ENCODE peak calls at places on chromosome 3, in four cellular contexts. D is PC-9, A is HCT116, F is GM23248. Z is an unnamed sample.

GRCh38 chr3:73144828-73145227 is 83.4 kb downstream of the EBLN2 start:
- DNase-seq in D (no peak), A (no peak), F (no peak), Z (no peak)

GRCh38 chr3:113441051-113441770 is at the start of gene CFAP44:
- DNase-seq in D (no peak), A (no peak), F (peak), Z (no peak)

GRCh38 chr3:57787867-57788623 is 31.9 kb downstream of the SLMAP start:
- DNase-seq in D (no peak), A (no peak), F (no peak), Z (no peak)

GRCh38 chr3:41202834-41203345 is 3.6 kb downstream of the CTNNB1 start:
- DNase-seq in D (peak), A (no peak), F (peak), Z (no peak)

GRCh38 chr3:27500051-27500450 is 15.9 kb upstream of the SLC4A7 start:
- DNase-seq in D (peak), A (no peak), F (no peak), Z (no peak)

GRCh38 chr3:177452487-177452886 is 255.2 kb upstream of the TBL1XR1 start:
- DNase-seq in D (peak), A (no peak), F (peak), Z (no peak)

GRCh38 chr3:43413676-43414368 is 127.5 kb downstream of the SNRK start:
- DNase-seq in D (no peak), A (no peak), F (no peak), Z (no peak)

GRCh38 chr3:33119891-33120290 is 6.1 kb downstream of the CRTAP start:
- DNase-seq in D (no peak), A (no peak), F (no peak), Z (no peak)

GRCh38 chr3:42535981-42536784 is 33.7 kb downstream of the VIPR1 start:
- DNase-seq in D (no peak), A (no peak), F (peak), Z (no peak)

DNA sequence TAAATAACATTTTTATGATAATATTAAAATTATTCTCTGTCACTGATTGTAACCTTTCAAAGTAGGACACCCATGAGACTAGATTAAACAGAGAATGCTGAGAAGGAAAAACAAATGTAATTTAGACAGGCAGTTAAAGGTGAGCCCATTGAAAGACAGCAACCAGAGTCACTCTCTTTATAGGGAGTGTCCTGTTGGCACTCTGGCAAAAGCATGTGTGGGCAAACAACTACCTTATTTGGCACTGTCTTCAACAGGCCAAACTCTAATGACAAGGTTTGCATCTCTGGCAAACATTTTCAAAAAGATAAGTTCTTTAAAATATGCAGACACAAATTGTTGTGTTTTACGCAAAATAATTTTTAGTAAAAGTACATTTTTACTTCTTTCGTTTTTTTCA is 29.8 kb downstream of the NFKBIZ start:
- DNase-seq in D (no peak), A (no peak), F (no peak), Z (no peak)
- H2AFZ ChIP-seq in D (no peak), A (no peak), F (no peak), Z (no peak)

GRCh38 chr3:47163023-47163989 is 607 bp downstream of the SETD2 start:
- DNase-seq in D (no peak), A (no peak), F (peak), Z (no peak)

GRCh38 chr3:47159820-47160219 is 4.1 kb downstream of the SETD2 start:
- DNase-seq in D (no peak), A (no peak), F (no peak), Z (no peak)

GRCh38 chr3:47162695-47163022 is 1.3 kb downstream of the SETD2 start:
- DNase-seq in D (no peak), A (no peak), F (peak), Z (no peak)

GRCh38 chr3:47161983-47162694 is 1.8 kb downstream of the SETD2 start:
- DNase-seq in D (no peak), A (no peak), F (peak), Z (no peak)

DNA sequence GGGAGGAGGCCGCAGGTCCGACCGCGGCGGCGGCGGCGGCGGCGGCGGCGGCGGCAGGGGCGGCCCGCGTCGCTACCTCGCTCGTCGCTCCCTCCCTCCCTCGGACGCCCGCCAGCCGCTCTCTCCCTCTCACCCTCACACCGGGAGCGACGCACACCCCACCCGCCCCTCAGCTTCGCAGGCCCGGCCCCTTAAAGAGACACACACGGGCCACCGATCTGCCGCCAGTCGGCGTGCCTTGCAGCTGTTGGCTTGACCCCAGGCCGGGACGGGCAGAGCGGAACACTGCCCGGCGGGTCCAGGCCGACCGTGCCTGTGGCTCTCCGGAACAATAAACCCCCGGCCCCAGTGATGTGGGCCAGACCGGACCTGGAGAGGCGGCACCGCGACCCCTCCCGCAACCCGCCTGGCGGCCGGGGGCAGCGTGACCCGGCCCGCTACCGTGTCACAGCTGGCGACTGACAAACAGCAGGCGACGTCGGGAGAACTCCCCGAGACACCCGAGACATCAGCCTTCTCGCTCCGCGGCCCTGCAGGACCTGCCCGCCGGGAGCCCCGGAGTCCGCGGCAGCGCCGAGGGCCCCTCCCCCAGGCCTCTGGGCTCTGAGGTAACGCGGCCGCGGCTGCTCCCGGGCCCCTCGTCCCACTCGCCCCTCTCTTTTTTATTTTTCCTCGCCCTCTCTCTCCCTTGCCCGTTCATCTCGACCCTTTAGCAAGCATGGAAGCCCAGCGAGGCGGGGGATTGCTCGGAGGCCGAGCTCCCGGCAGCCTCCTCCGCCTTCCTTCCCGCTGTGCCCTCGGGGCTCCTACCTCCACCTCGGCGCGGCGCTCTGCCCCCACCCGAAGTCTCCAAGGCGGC is at the start of gene SETD2:
- DNase-seq in D (peak), A (peak), F (peak), Z (peak)
- H2AFZ ChIP-seq in D (peak), A (peak), F (peak), Z (peak)

DNA sequence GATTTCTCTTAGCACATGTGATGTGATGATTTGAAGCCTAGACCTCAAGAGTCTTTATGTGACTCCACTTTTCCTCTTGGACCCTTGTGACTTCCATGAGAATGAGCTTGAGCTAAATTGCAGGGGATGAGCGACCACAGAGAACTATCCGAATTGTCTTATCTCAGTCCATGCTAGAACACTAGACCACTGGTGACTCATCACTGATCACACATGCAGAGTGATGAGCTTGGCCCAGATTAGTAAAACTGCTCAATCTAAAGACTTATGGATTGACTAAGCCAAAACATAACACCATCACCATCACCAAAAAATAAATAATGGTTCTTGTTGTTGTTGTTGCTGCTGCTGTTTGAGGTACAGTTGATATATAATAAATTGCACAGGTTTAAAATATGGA is 114.1 kb upstream of the CFAP20DC start:
- DNase-seq in D (no peak), A (no peak), F (peak), Z (no peak)
- H2AFZ ChIP-seq in D (no peak), A (no peak), F (no peak), Z (no peak)

GRCh38 chr3:12270976-12271375 is 17.9 kb upstream of the PPARG start:
- DNase-seq in D (no peak), A (no peak), F (no peak), Z (no peak)

GRCh38 chr3:12279591-12280326 is 9.1 kb upstream of the PPARG start:
- DNase-seq in D (no peak), A (no peak), F (no peak), Z (no peak)

GRCh38 chr3:12280333-12280732 is 8.5 kb upstream of the PPARG start:
- DNase-seq in D (no peak), A (no peak), F (no peak), Z (no peak)

GRCh38 chr3:12273045-12273695 is 15.7 kb upstream of the PPARG start:
- DNase-seq in D (no peak), A (no peak), F (no peak), Z (no peak)

GRCh38 chr3:12275974-12276373 is 12.9 kb upstream of the PPARG start:
- DNase-seq in D (no peak), A (no peak), F (no peak), Z (no peak)
- H2AFZ ChIP-seq in D (no peak), A (no peak), F (no peak), Z (no peak)

DNA sequence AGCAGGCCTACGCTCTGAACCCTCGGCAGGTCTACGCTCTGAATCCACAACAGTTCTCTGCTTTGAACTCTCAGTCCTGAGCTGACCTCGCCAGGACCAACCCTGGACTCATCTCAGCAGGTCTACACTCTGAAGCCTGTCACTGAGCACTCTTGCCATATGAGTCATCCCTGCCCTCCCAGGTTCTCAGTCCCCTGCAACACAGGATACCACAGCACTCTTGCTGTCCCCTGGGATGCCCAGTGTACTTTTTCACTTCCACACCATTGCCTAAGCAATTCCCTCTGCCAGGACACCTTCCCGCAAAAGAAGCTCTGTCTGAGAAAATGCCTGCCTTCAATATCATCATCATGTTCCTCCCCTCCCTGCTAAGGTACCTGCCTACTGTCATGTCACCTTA is 42.0 kb downstream of the NUP210 start:
- DNase-seq in D (no peak), A (no peak), F (peak), Z (no peak)
- H2AFZ ChIP-seq in D (no peak), A (no peak), F (no peak), Z (no peak)

GRCh38 chr3:162368377-162368776 is 871.8 kb downstream of the OTOL1 start:
- DNase-seq in D (no peak), A (no peak), F (no peak), Z (no peak)

GRCh38 chr3:162366382-162366781 is 869.8 kb downstream of the OTOL1 start:
- DNase-seq in D (no peak), A (no peak), F (no peak), Z (no peak)

GRCh38 chr3:162367443-162368132 is 871.0 kb downstream of the OTOL1 start:
- DNase-seq in D (no peak), A (no peak), F (no peak), Z (no peak)

GRCh38 chr3:162370136-162370535 is 873.5 kb downstream of the OTOL1 start:
- DNase-seq in D (no peak), A (no peak), F (no peak), Z (no peak)
- H2AFZ ChIP-seq in D (no peak), A (no peak), F (no peak), Z (no peak)

GRCh38 chr3:194584435-194584776 is 48.8 kb downstream of the TMEM44 start:
- DNase-seq in D (no peak), A (no peak), F (no peak), Z (no peak)
- H2AFZ ChIP-seq in D (peak), A (no peak), F (no peak), Z (no peak)

GRCh38 chr3:139016430-139017048 is 4.2 kb downstream of the PRR23B start:
- DNase-seq in D (no peak), A (no peak), F (peak), Z (no peak)
- H2AFZ ChIP-seq in D (no peak), A (no peak), F (no peak), Z (no peak)

GRCh38 chr3:121794264-121794983 is 40.4 kb downstream of the IQCB1 start:
- DNase-seq in D (no peak), A (no peak), F (no peak), Z (no peak)

GRCh38 chr3:121796970-121797369 is 37.9 kb downstream of the IQCB1 start:
- DNase-seq in D (no peak), A (no peak), F (no peak), Z (no peak)

GRCh38 chr3:121793078-121793477 is 41.8 kb downstream of the IQCB1 start:
- DNase-seq in D (no peak), A (no peak), F (no peak), Z (no peak)
- H2AFZ ChIP-seq in D (no peak), A (no peak), F (no peak), Z (no peak)

GRCh38 chr3:147391726-147392082 is 14.6 kb downstream of the ZIC4 start:
- DNase-seq in D (no peak), A (no peak), F (no peak), Z (no peak)
- H2AFZ ChIP-seq in D (no peak), A (no peak), F (peak), Z (no peak)

Z was measured in keratinocyte.